ENCODE peak calls at places on chromosome 2, in six cellular contexts. I is sigmoid colon, Y is body of pancreas, M is testis, W is thyroid gland, T is adrenal gland. F is an unnamed sample.

GRCh38 chr2:71101656-71102055 is 28.4 kb downstream of the MCEE start:
- DNase-seq in W (no peak), I (no peak), M (no peak), Y (no peak), T (no peak), F (no peak)

GRCh38 chr2:240994161-240994896 is 4.1 kb upstream of the SNED1 start:
- DNase-seq in W (peak), Y (no peak), M (peak), T (no peak), I (peak), F (no peak)

GRCh38 chr2:133303150-133303549 is 265.1 kb downstream of the NCKAP5 start:
- DNase-seq in I (no peak), W (no peak), M (no peak), T (no peak), Y (no peak), F (no peak)

GRCh38 chr2:237253046-237253723 is 160.8 kb downstream of the COL6A3 start:
- DNase-seq in Y (no peak), W (no peak), T (no peak), M (no peak), I (no peak), F (no peak)

GRCh38 chr2:11753886-11754704 is 7.7 kb downstream of the LPIN1 start:
- DNase-seq in W (no peak), M (no peak), Y (no peak), I (no peak), T (peak), F (no peak)

GRCh38 chr2:150167711-150168110 is 319.8 kb downstream of the RND3 start:
- DNase-seq in W (no peak), T (no peak), Y (no peak), I (no peak), M (no peak), F (no peak)

GRCh38 chr2:15158117-15158516 is 403.0 kb downstream of the NBAS start:
- DNase-seq in T (no peak), Y (no peak), I (no peak), M (no peak), W (no peak), F (no peak)

GRCh38 chr2:196274387-196274809 is 103.0 kb upstream of the STK17B start:
- DNase-seq in W (peak), Y (no peak), M (peak), I (no peak), T (no peak), F (no peak)

GRCh38 chr2:144404621-144405312 is 115.2 kb downstream of the ZEB2 start:
- DNase-seq in W (no peak), T (no peak), M (peak), I (no peak), Y (no peak), F (no peak)

DNA sequence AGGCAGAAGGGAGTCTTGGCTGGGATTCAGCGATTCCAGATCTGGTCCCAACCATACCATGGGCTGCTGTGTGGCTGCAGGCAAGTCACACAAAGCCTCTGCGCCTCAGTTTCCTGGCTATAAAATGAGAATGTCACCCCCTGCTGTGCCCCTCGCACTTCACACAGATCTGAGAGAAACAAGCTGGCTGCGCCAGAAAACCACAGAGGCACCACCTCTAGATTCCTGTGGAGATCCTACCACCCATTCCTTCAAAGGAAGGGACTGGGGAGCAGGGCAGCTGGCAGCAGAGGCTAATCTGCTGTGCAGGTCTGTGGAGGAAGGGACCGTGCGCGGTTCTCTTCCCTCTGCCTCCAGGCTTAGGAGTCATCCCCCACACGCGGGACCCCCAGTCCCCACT is 19.8 kb downstream of the NEURL3 start:
- DNase-seq in M (no peak), T (no peak), W (no peak), I (no peak), Y (no peak), F (no peak)
- TF ChIP-seq POLR2A in M (no peak), T (no peak), W (no peak), I (no peak), Y (no peak), F (no peak)

DNA sequence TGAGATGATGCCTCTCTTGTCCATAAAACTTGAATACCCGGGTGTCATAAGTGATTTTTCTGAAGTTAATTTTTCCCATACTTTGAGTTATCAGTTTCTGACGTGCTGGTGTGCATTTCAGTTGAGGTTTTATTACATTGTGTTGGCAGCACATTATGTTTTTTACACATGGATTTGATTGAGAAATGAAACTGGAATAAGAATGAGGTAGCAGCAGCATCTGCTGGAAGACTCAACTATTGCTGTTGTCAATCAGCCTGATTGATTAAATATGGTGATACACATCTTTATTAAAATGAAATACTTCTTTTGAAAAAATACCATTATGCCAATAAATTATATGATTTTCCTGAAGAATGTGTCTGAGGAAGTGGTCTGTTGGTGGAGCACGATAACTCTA is 60.5 kb downstream of the INSIG2 start:
- DNase-seq in W (no peak), I (no peak), Y (no peak), T (no peak), M (no peak), F (no peak)
- TF ChIP-seq CTCF in W (no peak), I (no peak), Y (no peak), T (no peak), M (no peak), F (no peak)

DNA sequence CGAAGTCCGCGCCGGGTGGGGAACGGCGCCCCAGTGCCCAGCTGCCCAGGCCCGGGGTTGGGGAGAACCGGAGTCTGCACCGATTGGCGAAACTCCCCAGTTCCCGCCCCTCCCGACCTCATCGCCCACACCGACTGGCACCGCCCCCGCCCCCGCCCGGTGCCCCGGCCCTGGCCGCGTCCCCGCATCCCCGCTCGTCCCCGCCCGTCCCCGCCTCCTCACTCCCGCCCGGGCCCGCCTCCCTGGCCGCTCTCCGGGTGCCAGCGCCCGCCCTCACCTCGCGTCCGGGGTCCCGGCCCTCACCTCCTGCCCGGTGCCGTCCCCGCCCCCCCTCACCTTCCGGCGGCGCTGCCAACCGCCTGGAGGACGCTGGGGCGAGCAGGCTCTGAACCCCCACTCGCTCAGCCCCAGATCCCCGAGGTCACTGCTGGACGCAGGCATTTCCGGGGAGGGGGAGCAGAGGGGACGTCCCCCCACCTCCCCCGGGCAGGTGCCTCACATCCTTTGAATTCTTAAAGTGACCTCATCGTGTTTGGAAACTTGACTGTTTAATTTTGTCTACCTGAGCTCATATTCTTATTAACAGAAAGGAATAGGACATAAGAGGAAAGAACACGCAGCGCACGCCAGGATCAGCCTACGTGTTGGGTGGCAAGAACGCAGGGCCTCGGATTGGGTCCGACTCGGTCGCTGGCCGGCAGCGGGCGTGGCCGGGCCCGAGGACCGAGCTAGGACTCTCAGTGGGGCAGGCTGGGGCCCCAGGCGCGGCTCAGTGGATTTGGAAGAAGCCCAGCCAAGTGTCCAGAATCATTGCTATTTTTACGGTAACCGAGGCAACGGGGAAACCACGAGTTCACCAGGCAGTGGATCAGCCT is at the start of gene FAM110C:
- DNase-seq in T (peak), Y (peak), W (peak), I (no peak), M (peak), F (peak)
- H3K4me3 ChIP-seq in T (no peak), Y (peak), W (peak), I (peak), M (peak), F (peak)

GRCh38 chr2:111897924-111898702 is at the start of gene MERTK:
- DNase-seq in I (peak), M (peak), W (peak), T (peak), Y (peak), F (peak)
- TF ChIP-seq POLR2A in I (no peak), M (no peak), W (peak), T (peak), Y (peak), F (no peak)

GRCh38 chr2:210663574-210663973 is 107.2 kb downstream of the CPS1 start:
- DNase-seq in Y (peak), T (no peak), W (no peak), M (peak), I (no peak), F (no peak)

GRCh38 chr2:210655229-210655628 is 98.8 kb downstream of the CPS1 start:
- DNase-seq in W (no peak), T (no peak), Y (no peak), M (no peak), I (no peak), F (no peak)

GRCh38 chr2:210662557-210662956 is 106.2 kb downstream of the CPS1 start:
- DNase-seq in I (no peak), T (no peak), W (no peak), Y (no peak), M (no peak), F (no peak)

DNA sequence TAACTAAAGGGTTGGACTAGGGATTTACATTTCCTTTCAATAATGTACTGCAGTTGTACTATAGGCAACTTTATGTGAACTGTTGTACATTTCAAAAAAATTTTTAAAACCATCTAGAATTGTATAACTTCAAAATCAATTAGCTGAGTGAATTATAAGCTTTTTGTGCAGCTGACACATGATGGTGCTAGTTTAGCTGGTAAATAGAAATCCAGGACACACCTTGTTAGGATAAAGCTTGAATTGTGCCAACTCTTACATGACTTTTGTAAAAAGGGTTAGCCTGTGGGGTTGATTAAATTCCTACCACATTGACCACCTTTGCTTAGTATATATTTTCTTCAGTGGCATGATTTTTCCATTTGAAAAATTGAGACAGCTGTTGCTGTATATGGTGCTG is 104.4 kb downstream of the CPS1 start:
- DNase-seq in T (no peak), Y (no peak), W (no peak), M (no peak), I (no peak), F (no peak)
- TF ChIP-seq CTCF in T (no peak), Y (no peak), W (no peak), M (no peak), I (no peak), F (no peak)